ENCODE peak calls at places on chromosomes 1 and 21, in five cellular contexts. One of them, this sample, is unnamed.

GRCh38 chr1:156458181-156458503 is 42.4 kb downstream of the MEF2D start:
- DNase-seq in cerebellar cortex: no peak
- DNase-seq in glomerular endothelial cell: no peak
- DNase-seq in adipocyte: peak; percentile 47
- DNase-seq in hippocampal formation: no peak
- DNase-seq in this sample: no peak

GRCh38 chr1:41122851-41123518 is 101.5 kb upstream of the SLFNL1 start:
- DNase-seq in cerebellar cortex: peak; percentile 7
- DNase-seq in glomerular endothelial cell: peak; percentile 27
- DNase-seq in adipocyte: peak; percentile 70
- DNase-seq in hippocampal formation: no peak
- DNase-seq in this sample: no peak

GRCh38 chr21:42688841-42689371 is 35.5 kb downstream of the PDE9A start:
- DNase-seq in cerebellar cortex: no peak
- DNase-seq in glomerular endothelial cell: no peak
- DNase-seq in adipocyte: no peak
- DNase-seq in hippocampal formation: no peak
- DNase-seq in this sample: no peak

GRCh38 chr1:91559046-91559750 is 58.5 kb downstream of the CDC7 start:
- DNase-seq in cerebellar cortex: no peak
- DNase-seq in glomerular endothelial cell: no peak
- DNase-seq in adipocyte: no peak
- DNase-seq in hippocampal formation: no peak
- DNase-seq in this sample: no peak

GRCh38 chr1:197180252-197180878 is 33.9 kb upstream of the ASPM start:
- DNase-seq in cerebellar cortex: peak; percentile 58
- DNase-seq in glomerular endothelial cell: peak; percentile 27
- DNase-seq in adipocyte: peak; percentile 83
- DNase-seq in hippocampal formation: no peak
- DNase-seq in this sample: no peak

GRCh38 chr1:227449051-227449450 is 114.3 kb upstream of the ZNF678 start:
- DNase-seq in cerebellar cortex: peak; percentile 18
- DNase-seq in glomerular endothelial cell: no peak
- DNase-seq in adipocyte: no peak
- DNase-seq in hippocampal formation: no peak
- DNase-seq in this sample: no peak

GRCh38 chr1:47681735-47682134 is 243.9 kb downstream of the FOXD2 start:
- DNase-seq in cerebellar cortex: no peak
- DNase-seq in glomerular endothelial cell: no peak
- DNase-seq in adipocyte: no peak
- DNase-seq in hippocampal formation: no peak
- DNase-seq in this sample: no peak

GRCh38 chr1:227759345-227760300 is 24.4 kb downstream of the SNAP47 start:
- DNase-seq in cerebellar cortex: no peak
- DNase-seq in glomerular endothelial cell: peak; percentile 25
- DNase-seq in adipocyte: peak; percentile 98
- DNase-seq in hippocampal formation: no peak
- DNase-seq in this sample: no peak

This sample was measured in CD4-positive, alpha-beta memory T cell.